ENCODE peak calls at places on chromosomes 13 and 19, in seven cellular contexts. D is astrocyte of the cerebellum; F is OCI-M1; B is CD8-positive, alpha-beta memory T cell; U is ELR; W is CD4-positive, alpha-beta T cell; J is NCI-H1436. V is an unnamed sample.

GRCh38 chr19:40612831-40613668 is 11.9 kb downstream of the LTBP4 start:
- DNase-seq in B (peak; percentile 66), U (peak; percentile 35), W (peak; percentile 57), J (peak; percentile 79), F (peak; percentile 90), D (no peak), V (no peak)

GRCh38 chr19:35756373-35757230 is at the start of gene HSPB6:
- DNase-seq in J (no peak), D (peak; percentile 16), W (no peak), B (no peak), U (peak; percentile 58), F (no peak), V (no peak)

GRCh38 chr19:52778811-52779210 is 7.8 kb downstream of the ZNF600 start:
- DNase-seq in W (peak; percentile 0), F (peak; percentile 8), J (no peak), B (no peak), D (no peak), U (peak; percentile 23), V (no peak)

GRCh38 chr13:41137951-41138350 is 5.3 kb upstream of the KBTBD6 start:
- DNase-seq in J (no peak), F (no peak), D (peak; percentile 31), B (no peak), U (peak; percentile 90), W (no peak), V (no peak)

GRCh38 chr13:93867481-93867880 is 612.0 kb downstream of the DCT start:
- DNase-seq in U (peak; percentile 45), J (no peak), F (no peak), W (no peak), D (no peak), B (no peak), V (no peak)

GRCh38 chr13:29379281-29379680 is 216.2 kb downstream of the SLC7A1 start:
- DNase-seq in J (no peak), W (no peak), F (no peak), D (no peak), B (no peak), U (no peak), V (no peak)

GRCh38 chr19:1232652-1233360 is 5.0 kb downstream of the CBARP start:
- DNase-seq in F (peak; percentile 5), U (peak; percentile 64), B (no peak), D (no peak), W (no peak), J (no peak), V (no peak)

GRCh38 chr19:53394522-53394973 is 401 bp upstream of the ZNF765 start:
- DNase-seq in U (peak; percentile 83), B (no peak), J (no peak), D (no peak), F (no peak), W (no peak), V (no peak)

GRCh38 chr19:1244693-1245451 is 3.3 kb downstream of the ATP5F1D start:
- DNase-seq in W (no peak), U (no peak), J (no peak), B (no peak), D (no peak), F (no peak), V (no peak)

GRCh38 chr19:58477130-58477529 is 978 bp downstream of the ZNF446 start:
- DNase-seq in F (no peak), W (no peak), B (no peak), D (no peak), U (no peak), J (no peak), V (no peak)

GRCh38 chr19:37304190-37304883 is 66.6 kb upstream of the ZNF527 start:
- DNase-seq in B (no peak), W (no peak), J (no peak), D (no peak), U (no peak), F (no peak), V (no peak)

GRCh38 chr13:44868397-44868796 is 120.9 kb downstream of the NUFIP1 start:
- DNase-seq in W (no peak), U (no peak), D (no peak), J (no peak), B (no peak), F (no peak), V (no peak)

GRCh38 chr19:38433268-38433733 is at the start of gene RYR1:
- DNase-seq in J (no peak), U (peak; percentile 48), B (no peak), F (peak; percentile 16), D (no peak), W (peak; percentile 17), V (peak; percentile 65)

GRCh38 chr13:38998739-38999138 is 8.1 kb upstream of the STOML3 start:
- DNase-seq in F (peak; percentile 98), B (no peak), W (no peak), U (no peak), D (no peak), J (no peak), V (no peak)

GRCh38 chr13:42990147-42990990 is 1.7 kb downstream of the EPSTI1 start:
- DNase-seq in B (peak; percentile 17), D (no peak), U (peak; percentile 49), J (peak; percentile 42), F (peak; percentile 29), W (no peak), V (no peak)

GRCh38 chr13:103883152-103883551 is 816.9 kb upstream of the SLC10A2 start:
- DNase-seq in D (peak; percentile 90), J (peak; percentile 35), W (no peak), B (no peak), U (peak; percentile 86), F (peak; percentile 90), V (no peak)

GRCh38 chr13:95207769-95208366 is 93.4 kb downstream of the ABCC4 start:
- DNase-seq in D (no peak), J (no peak), U (no peak), F (no peak), B (no peak), W (no peak), V (no peak)

GRCh38 chr13:79806821-79807220 is 325.9 kb downstream of the NDFIP2 start:
- DNase-seq in D (no peak), U (no peak), J (no peak), F (no peak), W (no peak), B (no peak), V (no peak)

GRCh38 chr19:4066176-4066606 is 508 bp downstream of the ZBTB7A start:
- DNase-seq in B (peak; percentile 73), W (peak; percentile 62), F (no peak), J (no peak), U (no peak), D (no peak), V (no peak)

GRCh38 chr13:102280366-102280765 is 121.5 kb downstream of the FGF14 start:
- DNase-seq in W (no peak), F (no peak), D (no peak), J (no peak), B (no peak), U (no peak), V (no peak)

GRCh38 chr13:73417012-73417615 is 358.3 kb downstream of the KLF5 start:
- DNase-seq in D (no peak), B (no peak), W (no peak), J (peak; percentile 43), F (peak; percentile 13), U (peak; percentile 39), V (no peak)

GRCh38 chr13:40776681-40777165 is 5.7 kb upstream of the MRPS31 start:
- DNase-seq in W (peak; percentile 59), J (no peak), F (peak; percentile 88), U (peak; percentile 87), D (no peak), B (peak; percentile 70), V (no peak)

GRCh38 chr13:41833201-41833600 is 127.7 kb downstream of the VWA8 start:
- DNase-seq in J (no peak), F (no peak), B (no peak), U (no peak), D (no peak), W (no peak), V (no peak)

GRCh38 chr19:33413868-33414666 is 40.6 kb downstream of the CEBPG start:
- DNase-seq in F (no peak), U (no peak), B (no peak), D (no peak), J (no peak), W (no peak), V (no peak)

GRCh38 chr13:109717686-109718085 is 68.7 kb downstream of the IRS2 start:
- DNase-seq in F (no peak), W (no peak), J (no peak), B (no peak), U (no peak), D (no peak), V (no peak)

GRCh38 chr13:34416833-34417425 is 525.1 kb upstream of the NBEA start:
- DNase-seq in W (no peak), B (no peak), F (no peak), U (peak; percentile 20), D (peak; percentile 28), J (no peak), V (no peak)

GRCh38 chr19:35942235-35942634 is 6.1 kb downstream of the LRFN3 start:
- DNase-seq in U (no peak), B (no peak), J (no peak), F (no peak), W (no peak), D (no peak), V (no peak)

GRCh38 chr13:41179593-41180250 is 14.6 kb downstream of the KBTBD7 start:
- DNase-seq in B (no peak), W (no peak), F (peak; percentile 14), D (no peak), J (no peak), U (peak; percentile 78), V (no peak)

GRCh38 chr13:94234766-94235165 is 244.7 kb downstream of the DCT start:
- DNase-seq in D (no peak), U (no peak), F (no peak), J (no peak), W (no peak), B (no peak), V (no peak)

GRCh38 chr19:48629599-48630288 is 7.4 kb downstream of the DBP start:
- DNase-seq in U (no peak), B (no peak), J (no peak), D (no peak), W (no peak), F (no peak), V (no peak)

GRCh38 chr19:52170863-52171320 is 529 bp downstream of the ZNF836 start:
- DNase-seq in B (no peak), D (no peak), U (no peak), J (no peak), W (no peak), F (no peak), V (peak; percentile 37)

GRCh38 chr13:33846306-33847062 is 28.5 kb downstream of the RFC3 start:
- DNase-seq in U (no peak), B (no peak), J (no peak), D (no peak), W (no peak), F (no peak), V (no peak)

GRCh38 chr19:54162241-54162805 is 2.8 kb upstream of the LENG1 start:
- DNase-seq in J (peak; percentile 51), B (peak; percentile 82), W (peak; percentile 72), U (peak; percentile 59), D (no peak), F (peak; percentile 99), V (no peak)

GRCh38 chr19:51368366-51369282 is at the start of gene CLDND2:
- DNase-seq in J (no peak), F (peak; percentile 36), D (no peak), W (no peak), B (peak; percentile 30), U (peak; percentile 23), V (no peak)

V was measured in GM19239.